ENCODE peak calls at places on chromosome 15, in ten cellular contexts. G is HL-60, U is GM23338, S is esophagus muscularis mucosa, B is SK-N-SH, O is HepG2, I is stomach, J is endothelial cell of umbilical vein, D is HCT116, Q is suprapubic skin. V is an unnamed sample.

GRCh38 chr15:76439542-76439941 is 103.0 kb downstream of the ISL2 start:
- DNase-seq in U (peak), B (no peak), G (no peak), S (no peak), O (no peak), D (no peak), J (no peak), I (no peak), Q (no peak), V (no peak)

GRCh38 chr15:95017950-95018349 is 786.6 kb downstream of the MCTP2 start:
- DNase-seq in D (no peak), Q (peak), B (peak), I (peak), S (no peak), O (no peak), G (no peak), U (peak), J (peak), V (peak)

GRCh38 chr15:75129788-75130187 is 71.9 kb upstream of the C15orf39 start:
- DNase-seq in D (no peak), S (no peak), B (no peak), O (no peak), G (no peak), J (no peak), Q (no peak), U (no peak), I (no peak), V (no peak)

GRCh38 chr15:101397521-101398003 is 91.9 kb downstream of the PCSK6 start:
- DNase-seq in O (no peak), B (no peak), G (peak), J (no peak), U (no peak), I (no peak), Q (peak), S (no peak), D (no peak), V (no peak)

GRCh38 chr15:55685292-55685691 is 57.7 kb downstream of the PRTG start:
- DNase-seq in D (no peak), U (no peak), S (no peak), B (no peak), O (no peak), I (no peak), G (no peak), Q (no peak), J (no peak), V (no peak)

GRCh38 chr15:26391556-26392229 is 381.2 kb downstream of the GABRB3 start:
- DNase-seq in J (no peak), U (no peak), I (no peak), S (no peak), G (no peak), Q (no peak), D (no peak), O (no peak), B (no peak), V (no peak)

GRCh38 chr15:34437687-34438086 is at the start of gene GOLGA8A:
- DNase-seq in D (peak), J (peak), Q (no peak), G (peak), U (peak), B (peak), I (peak), O (peak), S (no peak), V (no peak)

GRCh38 chr15:33064878-33065277 is 129.6 kb downstream of the FMN1 start:
- DNase-seq in S (no peak), G (no peak), J (no peak), U (no peak), Q (no peak), B (no peak), D (no peak), O (no peak), I (no peak), V (no peak)

GRCh38 chr15:41115088-41115651 is 910 bp downstream of the INO80 start:
- DNase-seq in B (peak), U (peak), O (peak), I (no peak), D (peak), S (no peak), J (peak), G (peak), Q (no peak), V (no peak)

GRCh38 chr15:67405208-67406191 is 115.4 kb upstream of the C15orf61 start:
- DNase-seq in J (no peak), U (no peak), I (no peak), B (no peak), Q (no peak), O (no peak), G (no peak), D (peak), S (no peak), V (no peak)

GRCh38 chr15:45642203-45642932 is 7.5 kb downstream of the SQOR start:
- DNase-seq in S (no peak), U (no peak), I (no peak), O (no peak), B (no peak), J (peak), Q (no peak), G (no peak), D (no peak), V (no peak)

GRCh38 chr15:56492786-56493555 is 28.0 kb upstream of the MNS1 start:
- DNase-seq in B (no peak), G (no peak), S (no peak), J (no peak), I (no peak), D (no peak), O (no peak), U (no peak), Q (no peak), V (no peak)

GRCh38 chr15:65837301-65838283 is 31.7 kb upstream of the RAB11A start:
- DNase-seq in Q (no peak), D (no peak), G (peak), J (peak), U (no peak), I (no peak), O (no peak), B (no peak), S (no peak), V (no peak)

GRCh38 chr15:74320358-74321247 is 46.8 kb downstream of the CYP11A1 start:
- DNase-seq in Q (no peak), D (peak), I (peak), B (peak), G (peak), S (no peak), J (peak), O (peak), U (peak), V (no peak)

GRCh38 chr15:44319385-44319784 is 30.9 kb downstream of the GOLM2 start:
- DNase-seq in Q (no peak), J (no peak), U (peak), O (no peak), D (no peak), S (no peak), B (no peak), I (no peak), G (no peak), V (no peak)

GRCh38 chr15:72389231-72389630 is 8.9 kb upstream of the TMEM202 start:
- DNase-seq in U (no peak), I (peak), S (no peak), Q (no peak), O (no peak), J (no peak), G (no peak), D (no peak), B (no peak), V (no peak)

GRCh38 chr15:99424978-99425665 is 140.7 kb upstream of the MEF2A start:
- DNase-seq in O (peak), Q (peak), G (no peak), U (no peak), I (no peak), B (peak), J (peak), S (no peak), D (no peak), V (no peak)

GRCh38 chr15:33293619-33294309 is 17.0 kb upstream of the RYR3 start:
- DNase-seq in U (peak), O (no peak), S (peak), I (no peak), G (no peak), B (no peak), D (no peak), Q (no peak), J (peak), V (no peak)

GRCh38 chr15:94231728-94232086 is 346 bp downstream of the MCTP2 start:
- DNase-seq in D (no peak), O (peak), Q (no peak), J (no peak), S (no peak), G (peak), I (peak), B (no peak), U (peak), V (no peak)

GRCh38 chr15:44207643-44208042 is 12.6 kb upstream of the FRMD5 start:
- DNase-seq in I (no peak), J (peak), G (no peak), Q (no peak), D (no peak), U (no peak), S (no peak), O (no peak), B (no peak), V (no peak)

GRCh38 chr15:65421360-65422215 is 1.2 kb downstream of the IGDCC4 start:
- DNase-seq in B (peak), S (no peak), D (no peak), I (no peak), Q (peak), G (no peak), J (no peak), U (peak), O (no peak), V (peak)

DNA sequence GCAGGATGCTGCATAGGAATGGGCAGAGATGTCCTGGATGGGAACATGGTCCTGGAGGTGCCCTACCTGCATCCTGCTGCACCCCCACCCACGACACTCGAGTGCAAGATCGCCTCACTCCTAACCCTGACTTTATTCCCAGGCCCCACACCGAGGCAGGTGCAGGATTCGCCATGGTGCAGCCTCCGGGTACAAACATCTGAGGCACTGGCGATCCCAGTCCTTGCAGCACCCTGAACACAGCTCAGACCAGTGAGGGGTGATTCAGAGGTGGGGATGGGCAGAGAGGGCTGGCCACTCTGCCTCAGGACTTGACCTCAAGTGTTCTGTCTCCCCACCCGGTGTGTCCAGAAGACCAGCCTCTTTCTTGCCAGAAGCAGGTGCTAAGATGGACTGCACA is 49.1 kb downstream of the KLF13 start:
- DNase-seq in D (no peak), B (no peak), Q (no peak), S (no peak), U (no peak), G (no peak), J (no peak), O (no peak), I (no peak), V (no peak)
- TF ChIP-seq POLR2AphosphoS5 in D (no peak), B (no peak), Q (no peak), S (no peak), U (no peak), G (no peak), J (no peak), O (no peak), I (no peak), V (no peak)

DNA sequence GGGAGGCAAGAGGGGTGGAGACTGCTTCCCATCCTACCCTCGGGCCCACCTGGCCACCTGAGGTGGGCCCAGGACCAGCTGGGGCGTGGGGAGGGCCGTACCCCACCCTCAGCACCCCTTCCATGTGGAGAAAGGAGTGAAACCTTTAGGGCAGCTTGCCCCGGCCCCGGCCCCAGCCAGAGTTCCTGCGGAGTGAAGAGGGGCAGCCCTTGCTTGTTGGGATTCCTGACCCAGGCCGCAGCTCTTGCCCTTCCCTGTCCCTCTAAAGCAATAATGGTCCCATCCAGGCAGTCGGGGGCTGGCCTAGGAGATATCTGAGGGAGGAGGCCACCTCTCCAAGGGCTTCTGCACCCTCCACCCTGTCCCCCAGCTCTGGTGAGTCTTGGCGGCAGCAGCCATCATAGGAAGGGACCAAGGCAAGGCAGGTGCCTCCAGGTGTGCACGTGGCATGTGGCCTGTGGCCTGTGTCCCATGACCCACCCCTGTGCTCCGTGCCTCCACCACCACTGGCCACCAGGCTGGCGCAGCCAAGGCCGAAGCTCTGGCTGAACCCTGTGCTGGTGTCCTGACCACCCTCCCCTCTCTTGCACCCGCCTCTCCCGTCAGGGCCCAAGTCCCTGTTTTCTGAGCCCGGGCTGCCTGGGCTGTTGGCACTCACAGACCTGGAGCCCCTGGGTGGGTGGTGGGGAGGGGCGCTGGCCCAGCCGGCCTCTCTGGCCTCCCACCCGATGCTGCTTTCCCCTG is 2.2 kb upstream of the FES start:
- DNase-seq in G (no peak), J (no peak), I (no peak), U (no peak), D (no peak), S (no peak), O (no peak), B (no peak), Q (no peak), V (no peak)
- TF ChIP-seq POLR2AphosphoS5 in G (no peak), J (no peak), I (no peak), U (no peak), D (peak), S (peak), O (no peak), B (no peak), Q (no peak), V (no peak)

GRCh38 chr15:82539690-82540054 is 585 bp downstream of the RPS17 start:
- DNase-seq in I (no peak), S (no peak), Q (no peak), J (no peak), D (no peak), U (no peak), B (peak), G (no peak), O (no peak), V (no peak)

GRCh38 chr15:82538961-82539689 is 1.1 kb downstream of the RPS17 start:
- DNase-seq in O (peak), D (no peak), B (peak), U (peak), J (peak), G (no peak), I (no peak), S (no peak), Q (no peak), V (no peak)

GRCh38 chr15:82543155-82543554 is 2.9 kb upstream of the RPS17 start:
- DNase-seq in O (no peak), U (peak), Q (no peak), D (no peak), S (no peak), G (peak), B (no peak), J (no peak), I (no peak), V (no peak)

GRCh38 chr15:82540055-82540983 is at the start of gene RPS17:
- DNase-seq in Q (peak), U (peak), O (peak), I (peak), G (peak), S (peak), D (peak), J (peak), B (peak), V (peak)

GRCh38 chr15:82540984-82541431 is 751 bp upstream of the RPS17 start:
- DNase-seq in G (no peak), O (no peak), S (no peak), B (peak), J (no peak), I (no peak), Q (no peak), D (no peak), U (peak), V (no peak)
- TF ChIP-seq POLR2AphosphoS5 in G (no peak), O (no peak), S (no peak), B (no peak), J (no peak), I (no peak), Q (no peak), D (no peak), U (no peak), V (no peak)

GRCh38 chr15:62886431-62887071 is 156.0 kb upstream of the TPM1 start:
- DNase-seq in U (peak), G (no peak), I (no peak), O (peak), D (no peak), B (no peak), Q (no peak), S (no peak), J (peak), V (no peak)
- TF ChIP-seq POLR2AphosphoS5 in U (no peak), G (no peak), I (no peak), O (no peak), D (no peak), B (no peak), Q (no peak), S (peak), J (no peak), V (peak)

DNA sequence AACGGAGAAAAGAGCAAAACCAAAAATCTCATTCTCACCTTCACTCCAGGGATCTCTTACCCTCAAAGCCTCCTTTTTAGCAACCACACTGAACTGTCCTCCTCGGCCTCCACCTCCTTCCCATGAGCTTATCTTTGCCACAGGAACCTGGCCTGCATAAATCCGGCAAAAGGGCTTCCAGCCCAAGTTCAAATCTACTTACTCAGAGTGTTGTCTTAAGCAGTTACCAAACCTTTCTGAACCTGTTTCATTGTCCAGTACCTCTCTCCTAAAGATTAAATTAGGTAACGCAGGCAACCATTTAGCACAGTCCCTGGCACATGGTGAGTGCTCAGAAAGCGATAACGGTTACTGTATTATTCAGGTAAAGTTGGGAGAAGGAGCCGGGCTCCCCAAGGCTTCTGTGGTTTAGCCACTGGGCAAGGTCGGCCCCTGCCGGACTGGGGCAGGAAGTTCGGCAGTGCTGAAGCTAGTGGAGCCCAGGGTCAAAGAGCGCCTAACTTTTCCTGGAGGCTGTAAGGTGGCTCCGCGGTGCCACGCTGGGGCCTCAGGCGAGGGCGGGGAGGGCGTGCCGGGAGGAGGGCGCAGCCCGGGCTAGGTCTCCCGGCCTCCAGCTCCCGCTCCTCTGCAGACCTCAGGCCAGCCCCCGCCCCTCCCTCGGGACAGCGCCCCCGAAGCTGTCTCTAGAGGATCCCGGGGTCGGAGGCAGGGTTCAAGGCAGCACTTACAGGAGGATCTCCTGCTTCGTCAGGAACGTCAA is 620 bp downstream of the CIB1 start:
- DNase-seq in I (peak), G (peak), Q (no peak), S (no peak), J (peak), O (peak), D (no peak), B (peak), U (peak), V (peak)
- TF ChIP-seq POLR2AphosphoS5 in I (no peak), G (no peak), Q (no peak), S (no peak), J (no peak), O (no peak), D (no peak), B (no peak), U (no peak), V (no peak)

GRCh38 chr15:69713726-69714559 is 261.3 kb downstream of the RPLP1 start:
- DNase-seq in U (no peak), D (no peak), Q (no peak), B (no peak), J (no peak), I (no peak), G (no peak), S (no peak), O (no peak), V (no peak)
- TF ChIP-seq POLR2AphosphoS5 in U (no peak), D (no peak), Q (no peak), B (no peak), J (no peak), I (no peak), G (no peak), S (no peak), O (no peak), V (no peak)